ENCODE peak calls at places on chromosomes 12 and 14, in eight cellular contexts. A is stimulated activated CD4-positive, alpha-beta T cell treated with anti-CD3 and anti-CD28 coated beads, Interleukin-15, amount 100 ng/mL, for 1 hour; R is iris pigment epithelial cell; N is caudate nucleus; L is KBM-7; P is body of pancreas; Z is NCI-H774; C is RPMI7951. V is an unnamed sample.

GRCh38 chr14:74893614-74894091 is 11.9 kb downstream of the DLST start:
- DNase-seq in A (no peak), R (no peak), N (no peak), L (peak; percentile 40), P (no peak), Z (no peak), C (no peak), V (peak; percentile 32)

GRCh38 chr14:52071675-52072074 is 2.8 kb upstream of the NID2 start:
- DNase-seq in A (no peak), R (peak; percentile 44), N (no peak), L (no peak), P (no peak), Z (no peak), C (peak; percentile 35), V (no peak)

GRCh38 chr14:24429395-24430142 is at the start of the genes CBLN3 and KHNYN:
- DNase-seq in A (peak; percentile 76), R (peak; percentile 92), N (peak; percentile 71), L (peak; percentile 90), P (peak; percentile 95), Z (peak; percentile 85), C (peak; percentile 91), V (peak; percentile 67)

GRCh38 chr14:20986811-20987210 is 3.0 kb upstream of the METTL17 start:
- DNase-seq in A (no peak), R (peak; percentile 99), N (no peak), L (no peak), P (peak; percentile 25), Z (no peak), C (peak; percentile 92), V (no peak)

GRCh38 chr12:132833341-132833740 is 4.7 kb upstream of the GOLGA3 start:
- DNase-seq in A (no peak), R (no peak), N (no peak), L (no peak), P (no peak), Z (no peak), C (no peak), V (no peak)

GRCh38 chr14:105213396-105213795 is 32.3 kb upstream of the NUDT14 start:
- DNase-seq in A (no peak), R (no peak), N (no peak), L (no peak), P (no peak), Z (no peak), C (no peak), V (no peak)

GRCh38 chr12:8123124-8123888 is at the start of gene CLEC4A:
- DNase-seq in A (no peak), R (no peak), N (no peak), L (peak; percentile 95), P (no peak), Z (no peak), C (no peak), V (peak; percentile 39)

GRCh38 chr14:63492391-63492790 is 50.8 kb downstream of the PPP2R5E start:
- DNase-seq in A (no peak), R (peak; percentile 60), N (no peak), L (no peak), P (no peak), Z (no peak), C (peak; percentile 21), V (no peak)

GRCh38 chr14:91906374-91906773 is 39.0 kb upstream of the TC2N start:
- DNase-seq in A (no peak), R (no peak), N (no peak), L (no peak), P (no peak), Z (no peak), C (no peak), V (no peak)

GRCh38 chr14:77141592-77142288 is at the start of gene ZDHHC22:
- DNase-seq in A (no peak), R (no peak), N (peak; percentile 75), L (no peak), P (no peak), Z (no peak), C (no peak), V (no peak)

GRCh38 chr12:109770104-109770860 is 56.7 kb downstream of the FAM222A start:
- DNase-seq in A (no peak), R (no peak), N (peak; percentile 34), L (no peak), P (no peak), Z (no peak), C (no peak), V (no peak)

GRCh38 chr14:91889477-91890211 is 22.3 kb upstream of the TC2N start:
- DNase-seq in A (no peak), R (no peak), N (no peak), L (no peak), P (peak; percentile 97), Z (peak; percentile 36), C (no peak), V (no peak)

GRCh38 chr12:70154087-70154486 is 89.1 kb upstream of the CNOT2 start:
- DNase-seq in A (no peak), R (no peak), N (no peak), L (no peak), P (no peak), Z (no peak), C (no peak), V (no peak)

GRCh38 chr12:110246690-110247339 is 34.2 kb upstream of the ATP2A2 start:
- DNase-seq in A (no peak), R (no peak), N (no peak), L (no peak), P (no peak), Z (no peak), C (no peak), V (no peak)

GRCh38 chr14:35821546-35822411 is 4.4 kb upstream of the BRMS1L start:
- DNase-seq in A (no peak), R (peak; percentile 54), N (no peak), L (peak; percentile 69), P (peak; percentile 30), Z (peak; percentile 26), C (peak; percentile 48), V (peak; percentile 6)

GRCh38 chr14:93981874-93982683 is 5.7 kb upstream of the ASB2 start:
- DNase-seq in A (no peak), R (no peak), N (no peak), L (no peak), P (no peak), Z (no peak), C (no peak), V (no peak)

GRCh38 chr12:104215638-104216297 is at the start of gene TXNRD1:
- DNase-seq in A (peak; percentile 81), R (peak; percentile 85), N (peak; percentile 25), L (peak; percentile 88), P (peak; percentile 81), Z (no peak), C (peak; percentile 71), V (peak; percentile 38)

GRCh38 chr12:29744365-29744764 is 39.4 kb downstream of the TMTC1 start:
- DNase-seq in A (no peak), R (no peak), N (no peak), L (no peak), P (no peak), Z (no peak), C (no peak), V (no peak)

GRCh38 chr14:94173885-94174621 is at the start of gene PPP4R4:
- DNase-seq in A (peak; percentile 73), R (peak; percentile 36), N (peak; percentile 77), L (peak; percentile 59), P (peak; percentile 94), Z (peak; percentile 94), C (peak; percentile 49), V (no peak)

GRCh38 chr12:105330938-105331804 is 680 bp downstream of the C12orf75 start:
- DNase-seq in A (peak; percentile 12), R (no peak), N (no peak), L (peak; percentile 9), P (peak; percentile 15), Z (peak; percentile 56), C (peak; percentile 25), V (no peak)

GRCh38 chr12:57192920-57193319 is 23.7 kb upstream of the NXPH4 start:
- DNase-seq in A (no peak), R (no peak), N (no peak), L (no peak), P (no peak), Z (no peak), C (no peak), V (no peak)

GRCh38 chr12:67893003-67893402 is 96.2 kb upstream of the IFNG-AS1 start:
- DNase-seq in A (no peak), R (no peak), N (no peak), L (no peak), P (no peak), Z (peak; percentile 23), C (no peak), V (no peak)

GRCh38 chr12:82527165-82527780 is 159.4 kb upstream of the TMTC2 start:
- DNase-seq in A (no peak), R (peak; percentile 69), N (peak; percentile 11), L (peak; percentile 55), P (peak; percentile 70), Z (peak; percentile 79), C (peak; percentile 24), V (no peak)

GRCh38 chr12:108551556-108551955 is 9.4 kb downstream of the SART3 start:
- DNase-seq in A (no peak), R (peak; percentile 85), N (no peak), L (no peak), P (no peak), Z (no peak), C (peak; percentile 19), V (no peak)

GRCh38 chr12:85274076-85274415 is 6.0 kb upstream of the ALX1 start:
- DNase-seq in A (no peak), R (no peak), N (no peak), L (no peak), P (no peak), Z (no peak), C (no peak), V (no peak)

GRCh38 chr14:53619625-53620324 is 336.9 kb downstream of the BMP4 start:
- DNase-seq in A (no peak), R (peak; percentile 38), N (no peak), L (no peak), P (peak; percentile 8), Z (no peak), C (no peak), V (no peak)

GRCh38 chr14:101301011-101301410 is 260.3 kb upstream of the DIO3 start:
- DNase-seq in A (no peak), R (no peak), N (no peak), L (no peak), P (no peak), Z (no peak), C (no peak), V (no peak)

GRCh38 chr14:27242874-27243273 is 645.0 kb upstream of the NOVA1 start:
- DNase-seq in A (no peak), R (peak; percentile 16), N (no peak), L (no peak), P (no peak), Z (no peak), C (no peak), V (no peak)

GRCh38 chr12:26113853-26114719 is 10.8 kb downstream of the BHLHE41 start:
- DNase-seq in A (peak; percentile 74), R (peak; percentile 88), N (peak; percentile 84), L (peak; percentile 91), P (peak; percentile 97), Z (peak; percentile 89), C (peak; percentile 90), V (no peak)

GRCh38 chr12:25491396-25491948 is 61.6 kb downstream of the LMNTD1 start:
- DNase-seq in A (no peak), R (no peak), N (no peak), L (no peak), P (no peak), Z (no peak), C (no peak), V (no peak)

GRCh38 chr12:118219772-118220171 is 83.8 kb downstream of the PEBP1 start:
- DNase-seq in A (no peak), R (no peak), N (no peak), L (peak; percentile 81), P (no peak), Z (no peak), C (no peak), V (no peak)

GRCh38 chr12:12353276-12353675 is 3.2 kb upstream of the MANSC1 start:
- DNase-seq in A (no peak), R (no peak), N (no peak), L (no peak), P (no peak), Z (no peak), C (no peak), V (no peak)

GRCh38 chr14:68147331-68147730 is 327.8 kb downstream of the RAD51B start:
- DNase-seq in A (no peak), R (peak; percentile 45), N (no peak), L (no peak), P (no peak), Z (no peak), C (peak; percentile 31), V (no peak)

GRCh38 chr12:54379401-54380201 is 4.9 kb downstream of the ZNF385A start:
- DNase-seq in A (peak; percentile 84), R (peak; percentile 81), N (peak; percentile 85), L (peak; percentile 88), P (peak; percentile 90), Z (peak; percentile 94), C (peak; percentile 80), V (peak; percentile 50)

V was measured in GF-D8.